ENCODE peak calls at places on chromosomes 3 and 15, in five cellular contexts. One of them, this sample, is unnamed.

GRCh38 chr3:188026191-188026968 is 127.6 kb upstream of the LPP start:
- DNase-seq in A549: no peak
- DNase-seq in right cardiac atrium: no peak
- DNase-seq in GM23248: no peak
- DNase-seq in coronary artery: no peak
- DNase-seq in this sample: no peak

GRCh38 chr3:150184426-150185071 is 213.9 kb upstream of the PFN2 start:
- DNase-seq in A549: peak; percentile 36
- DNase-seq in right cardiac atrium: no peak
- DNase-seq in GM23248: peak; percentile 32
- DNase-seq in coronary artery: no peak
- DNase-seq in this sample: no peak

GRCh38 chr3:187062526-187063177 is 76.6 kb downstream of the RPL39L start:
- DNase-seq in A549: peak; percentile 72
- DNase-seq in right cardiac atrium: no peak
- DNase-seq in GM23248: peak; percentile 66
- DNase-seq in coronary artery: no peak
- DNase-seq in this sample: no peak

GRCh38 chr15:35851491-35851890 is 305.5 kb upstream of the DPH6 start:
- DNase-seq in A549: no peak
- DNase-seq in right cardiac atrium: no peak
- DNase-seq in GM23248: no peak
- DNase-seq in coronary artery: no peak
- DNase-seq in this sample: no peak

GRCh38 chr3:14118400-14119165 is 6.1 kb downstream of the CHCHD4 start:
- DNase-seq in A549: peak; percentile 26
- DNase-seq in right cardiac atrium: no peak
- DNase-seq in GM23248: no peak
- DNase-seq in coronary artery: no peak
- DNase-seq in this sample: no peak

GRCh38 chr3:138513073-138513843 is 78.8 kb downstream of the ESYT3 start:
- DNase-seq in A549: no peak
- DNase-seq in right cardiac atrium: no peak
- DNase-seq in GM23248: no peak
- DNase-seq in coronary artery: no peak
- DNase-seq in this sample: peak; percentile 78

GRCh38 chr3:107810195-107811071 is 280.4 kb downstream of the CD47 start:
- DNase-seq in A549: no peak
- DNase-seq in right cardiac atrium: no peak
- DNase-seq in GM23248: peak; percentile 12
- DNase-seq in coronary artery: no peak
- DNase-seq in this sample: no peak

GRCh38 chr15:78396976-78397375 is 41.0 kb upstream of the IREB2 start:
- DNase-seq in A549: peak; percentile 31
- DNase-seq in right cardiac atrium: peak; percentile 65
- DNase-seq in GM23248: peak; percentile 70
- DNase-seq in coronary artery: no peak
- DNase-seq in this sample: no peak

GRCh38 chr3:171970301-171970788 is 69.0 kb upstream of the FNDC3B start:
- DNase-seq in A549: no peak
- DNase-seq in right cardiac atrium: no peak
- DNase-seq in GM23248: peak; percentile 69
- DNase-seq in coronary artery: no peak
- DNase-seq in this sample: no peak

GRCh38 chr3:98812851-98813374 is 49.8 kb downstream of the ST3GAL6 start:
- DNase-seq in A549: peak; percentile 87
- DNase-seq in right cardiac atrium: no peak
- DNase-seq in GM23248: peak; percentile 60
- DNase-seq in coronary artery: no peak
- DNase-seq in this sample: peak; percentile 24

GRCh38 chr15:57422113-57422754 is 45.9 kb downstream of the CGNL1 start:
- DNase-seq in A549: no peak
- DNase-seq in right cardiac atrium: no peak
- DNase-seq in GM23248: peak; percentile 61
- DNase-seq in coronary artery: no peak
- DNase-seq in this sample: no peak

GRCh38 chr3:188437921-188438320 is 284.0 kb downstream of the LPP start:
- DNase-seq in A549: no peak
- DNase-seq in right cardiac atrium: no peak
- DNase-seq in GM23248: peak; percentile 25
- DNase-seq in coronary artery: no peak
- DNase-seq in this sample: no peak

GRCh38 chr15:83166830-83167229 is 40.8 kb downstream of the HDGFL3 start:
- DNase-seq in A549: no peak
- DNase-seq in right cardiac atrium: no peak
- DNase-seq in GM23248: no peak
- DNase-seq in coronary artery: no peak
- DNase-seq in this sample: no peak

GRCh38 chr3:99248130-99248529 is 346.6 kb upstream of the DCBLD2 start:
- DNase-seq in A549: no peak
- DNase-seq in right cardiac atrium: no peak
- DNase-seq in GM23248: peak; percentile 43
- DNase-seq in coronary artery: no peak
- DNase-seq in this sample: no peak

GRCh38 chr15:73965730-73966103 is 26.4 kb downstream of the STOML1 start:
- DNase-seq in A549: no peak
- DNase-seq in right cardiac atrium: no peak
- DNase-seq in GM23248: peak; percentile 74
- DNase-seq in coronary artery: no peak
- DNase-seq in this sample: peak; percentile 78
- H3K4me3 ChIP-seq in A549: no peak overlapping the region
- H3K4me3 ChIP-seq in right cardiac atrium: no peak overlapping the region
- H3K4me3 ChIP-seq in GM23248: no peak overlapping the region
- H3K4me3 ChIP-seq in coronary artery: no peak overlapping the region
- H3K4me3 ChIP-seq in this sample: peak overlapping the region; percentile 86

GRCh38 chr15:62066663-62067447 is at the start of gene C2CD4A:
- DNase-seq in A549: peak; percentile 72
- DNase-seq in right cardiac atrium: peak; percentile 81
- DNase-seq in GM23248: peak; percentile 56
- DNase-seq in coronary artery: no peak
- DNase-seq in this sample: peak; percentile 50
- H3K4me3 ChIP-seq in A549: peak within 1 kb of the TSS; percentile 58
- H3K4me3 ChIP-seq in right cardiac atrium: peak within 1 kb of the TSS; percentile 41
- H3K4me3 ChIP-seq in GM23248: peak within 1 kb of the TSS; percentile 52
- H3K4me3 ChIP-seq in coronary artery: peak within 1 kb of the TSS; percentile 74
- H3K4me3 ChIP-seq in this sample: peak within 1 kb of the TSS; percentile 89

DNA sequence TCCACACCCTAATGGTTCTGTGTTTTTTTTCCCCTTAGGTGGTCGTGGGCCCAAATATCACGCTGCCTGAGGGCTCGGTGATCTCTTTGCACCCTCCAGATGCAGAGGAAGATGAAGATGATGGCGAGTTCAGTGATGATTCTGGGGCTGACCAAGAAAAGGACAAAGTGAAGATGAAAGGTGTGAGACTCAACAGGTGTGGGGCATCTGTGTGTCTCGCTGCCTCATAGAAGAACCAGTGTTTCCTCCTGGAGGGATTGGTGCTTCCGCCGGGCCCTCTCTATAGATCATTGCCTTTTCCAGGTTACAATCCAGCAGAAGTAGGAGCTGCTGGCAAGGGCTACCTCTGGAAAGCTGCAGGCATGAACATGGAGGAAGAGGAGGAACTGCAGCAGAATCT is 7.0 kb downstream of the EIF2B5 start:
- DNase-seq in A549: no peak
- DNase-seq in right cardiac atrium: no peak
- DNase-seq in GM23248: no peak
- DNase-seq in coronary artery: no peak
- DNase-seq in this sample: no peak
- H3K4me3 ChIP-seq in A549: no peak overlapping the region
- H3K4me3 ChIP-seq in right cardiac atrium: no peak overlapping the region
- H3K4me3 ChIP-seq in GM23248: no peak overlapping the region
- H3K4me3 ChIP-seq in coronary artery: no peak overlapping the region
- H3K4me3 ChIP-seq in this sample: no peak overlapping the region

DNA sequence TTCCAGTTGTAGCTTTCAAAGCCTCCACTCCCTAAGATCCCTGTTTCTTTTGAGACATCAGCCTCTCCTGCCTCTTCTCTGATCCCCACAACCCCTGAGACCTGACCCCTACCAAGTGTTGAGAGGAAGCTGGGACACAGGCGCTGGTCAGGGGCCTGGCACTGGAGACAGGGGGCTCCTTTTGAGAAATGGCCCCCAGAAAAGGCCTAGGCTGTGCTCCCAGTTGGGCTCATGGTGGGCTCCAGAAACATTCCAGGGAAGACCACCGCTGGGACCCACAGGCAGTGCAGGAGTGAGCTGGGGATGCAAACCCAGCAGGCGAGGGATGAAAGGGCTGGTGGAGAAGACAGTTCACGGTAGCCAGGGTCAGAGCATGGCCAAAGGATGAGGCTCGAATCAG is 16.6 kb downstream of the SSUH2 start:
- DNase-seq in A549: no peak
- DNase-seq in right cardiac atrium: no peak
- DNase-seq in GM23248: no peak
- DNase-seq in coronary artery: no peak
- DNase-seq in this sample: no peak
- H3K4me3 ChIP-seq in A549: no peak overlapping the region
- H3K4me3 ChIP-seq in right cardiac atrium: no peak overlapping the region
- H3K4me3 ChIP-seq in GM23248: no peak overlapping the region
- H3K4me3 ChIP-seq in coronary artery: no peak overlapping the region
- H3K4me3 ChIP-seq in this sample: no peak overlapping the region

DNA sequence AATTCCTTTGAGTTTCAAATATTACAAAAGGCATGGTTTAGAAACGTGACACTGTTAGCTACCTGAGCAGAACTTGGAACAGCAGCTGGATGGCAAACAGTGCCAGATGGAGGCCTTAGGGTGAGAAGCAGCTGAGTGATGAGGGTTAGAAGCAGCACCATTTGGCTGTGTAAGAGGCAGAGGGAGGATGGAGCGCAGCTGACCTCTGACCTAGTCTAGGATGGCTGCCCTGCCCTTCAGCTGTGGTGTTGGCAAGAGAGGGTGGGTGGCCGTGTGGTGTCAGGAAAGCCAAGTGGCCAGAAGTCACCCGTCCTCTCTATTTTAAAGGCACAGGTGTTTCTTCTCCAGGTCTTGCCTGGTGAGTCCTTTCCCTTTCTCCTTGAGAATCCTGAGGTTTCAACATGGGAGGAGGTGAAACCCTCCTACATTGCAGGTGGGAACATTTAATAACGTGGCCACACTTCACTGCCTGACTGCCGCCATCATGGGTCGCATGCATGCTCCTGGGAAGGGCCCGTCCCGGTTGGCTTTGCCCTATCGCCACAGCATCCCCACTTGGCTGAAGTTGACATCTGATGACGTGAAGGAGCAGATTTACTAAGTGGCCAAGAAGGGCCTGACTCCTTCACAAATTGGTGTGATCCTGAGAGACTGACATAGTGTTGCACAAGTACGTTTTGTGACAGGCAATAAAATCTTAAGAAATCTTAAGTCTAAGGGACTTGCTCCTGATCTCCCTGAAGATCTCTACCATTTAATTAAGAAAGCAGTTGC is 17.6 kb downstream of the BCL2L10 start:
- DNase-seq in A549: no peak
- DNase-seq in right cardiac atrium: no peak
- DNase-seq in GM23248: peak; percentile 63
- DNase-seq in coronary artery: no peak
- DNase-seq in this sample: no peak
- H3K4me3 ChIP-seq in A549: no peak overlapping the region
- H3K4me3 ChIP-seq in right cardiac atrium: no peak overlapping the region
- H3K4me3 ChIP-seq in GM23248: peak overlapping the region; percentile 34
- H3K4me3 ChIP-seq in coronary artery: no peak overlapping the region
- H3K4me3 ChIP-seq in this sample: no peak overlapping the region

DNA sequence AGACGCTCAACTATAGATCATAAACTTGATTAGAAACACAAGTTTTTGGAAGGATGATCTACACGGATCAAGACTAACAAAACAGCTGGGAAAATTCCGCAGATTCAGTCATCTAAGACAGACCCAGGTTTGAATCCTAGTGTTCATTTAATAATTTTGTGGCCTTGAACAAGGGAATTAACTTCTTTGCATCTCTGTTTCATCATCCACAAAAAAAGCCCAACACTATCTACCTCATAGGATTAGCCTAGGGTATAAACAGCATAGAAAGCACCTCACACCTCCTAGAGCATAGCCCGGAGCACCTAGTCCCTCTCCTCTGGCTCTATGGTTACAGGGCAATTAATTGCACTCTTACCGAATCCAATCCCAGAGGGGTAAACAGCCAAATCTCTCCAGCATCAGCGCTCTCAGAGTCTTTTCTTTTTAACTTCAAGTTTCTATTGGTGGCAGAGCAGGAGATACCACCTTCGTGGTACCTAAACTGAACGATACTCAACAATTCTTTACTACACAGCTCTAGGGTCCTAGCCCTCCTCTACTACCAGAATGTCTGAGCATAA is 3.5 kb downstream of the TBL1XR1 start:
- DNase-seq in A549: no peak
- DNase-seq in right cardiac atrium: no peak
- DNase-seq in GM23248: no peak
- DNase-seq in coronary artery: no peak
- DNase-seq in this sample: no peak
- H3K4me3 ChIP-seq in A549: no peak overlapping the region
- H3K4me3 ChIP-seq in right cardiac atrium: peak overlapping the region; percentile 23
- H3K4me3 ChIP-seq in GM23248: no peak overlapping the region
- H3K4me3 ChIP-seq in coronary artery: peak overlapping the region; percentile 98
- H3K4me3 ChIP-seq in this sample: peak overlapping the region; percentile 98

This sample was measured in CD4-positive, CD25-positive, alpha-beta regulatory T cell.